ENCODE peak calls at places on chromosomes 2 and 18, in seven cellular contexts. U is GM12892, L is K562, A is GM12878, C is SK-N-SH, O is H1, M is HepG2. D is an unnamed sample.
A peak's percentile ranks its signal among the peaks of the same experiment; 100 is the strongest.

GRCh38 chr2:131105950-131106801 is 1.0 kb downstream of the PLEKHB2 start:
- DNase-seq in M (peak; percentile 84), U (no peak), A (peak; percentile 16), O (no peak), L (peak; percentile 41), C (peak; percentile 27), D (no peak)

GRCh38 chr18:47591429-47591828 is 339.0 kb downstream of the SMAD2 start:
- DNase-seq in U (no peak), L (no peak), C (no peak), A (no peak), M (no peak), O (no peak), D (no peak)

GRCh38 chr2:236167297-236168109 is 683 bp downstream of the GBX2 start:
- DNase-seq in C (peak; percentile 72), M (no peak), A (no peak), L (peak; percentile 58), U (no peak), O (no peak), D (no peak)

GRCh38 chr2:64537991-64538390 is 13.9 kb downstream of the AFTPH start:
- DNase-seq in C (no peak), A (no peak), U (no peak), O (no peak), M (no peak), L (no peak), D (no peak)

GRCh38 chr2:183123959-183124221 is 353 bp upstream of the NUP35 start:
- DNase-seq in M (no peak), C (no peak), O (no peak), A (no peak), U (no peak), L (no peak), D (peak; percentile 8)

GRCh38 chr2:226796840-226797288 is 2.8 kb downstream of the IRS1 start:
- DNase-seq in A (no peak), M (no peak), C (peak; percentile 54), U (no peak), L (no peak), O (no peak), D (no peak)

GRCh38 chr2:140892429-140892828 is 1238.4 kb downstream of the LRP1B start:
- DNase-seq in M (no peak), L (no peak), O (no peak), C (no peak), U (no peak), A (no peak), D (no peak)

GRCh38 chr2:27221166-27221565 is 4.0 kb downstream of the CAD start:
- DNase-seq in L (no peak), U (no peak), A (no peak), M (no peak), C (no peak), O (no peak), D (no peak)

GRCh38 chr2:237253046-237253723 is 160.8 kb downstream of the COL6A3 start:
- DNase-seq in M (no peak), U (no peak), O (no peak), L (no peak), A (no peak), C (no peak), D (no peak)

GRCh38 chr2:85161626-85161960 is 28.4 kb downstream of the TCF7L1 start:
- DNase-seq in L (no peak), U (no peak), M (no peak), A (no peak), O (no peak), C (no peak), D (no peak)

GRCh38 chr2:100046961-100047950 is 95.1 kb downstream of the AFF3 start:
- DNase-seq in A (no peak), U (no peak), O (no peak), C (no peak), L (no peak), M (no peak), D (no peak)

GRCh38 chr2:42200534-42201227 is 31.5 kb downstream of the EML4 start:
- DNase-seq in O (no peak), U (no peak), L (no peak), M (no peak), A (no peak), C (no peak), D (no peak)

GRCh38 chr2:120794716-120795115 is 59.0 kb downstream of the GLI2 start:
- DNase-seq in O (no peak), A (no peak), L (no peak), U (no peak), M (no peak), C (no peak), D (no peak)

GRCh38 chr2:33011941-33012340 is 65.2 kb downstream of the LTBP1 start:
- DNase-seq in L (no peak), A (no peak), C (no peak), U (no peak), M (no peak), O (no peak), D (no peak)

GRCh38 chr2:239326831-239327535 is 73.8 kb downstream of the HDAC4 start:
- DNase-seq in O (no peak), M (no peak), A (no peak), L (no peak), C (no peak), U (no peak), D (no peak)

GRCh38 chr18:76450912-76451421 is 44.1 kb downstream of the ZNF516 start:
- DNase-seq in U (no peak), O (no peak), L (no peak), M (no peak), C (peak; percentile 91), A (peak; percentile 37), D (no peak)

GRCh38 chr18:55781481-55781957 is 193.5 kb upstream of the TCF4 start:
- DNase-seq in C (peak; percentile 74), M (no peak), A (no peak), U (no peak), L (no peak), O (no peak), D (no peak)

GRCh38 chr2:69469375-69469774 is 32.1 kb upstream of the NFU1 start:
- DNase-seq in U (no peak), O (no peak), M (no peak), C (no peak), L (no peak), A (no peak), D (no peak)

GRCh38 chr2:54455584-54456525 is at the start of gene SPTBN1:
- DNase-seq in M (peak; percentile 87), C (peak; percentile 97), U (peak; percentile 27), L (peak; percentile 59), O (peak; percentile 70), A (no peak), D (peak; percentile 41)

GRCh38 chr2:217611626-217612127 is 391.1 kb downstream of the TNS1 start:
- DNase-seq in O (no peak), L (no peak), C (no peak), U (no peak), M (no peak), A (no peak), D (no peak)

GRCh38 chr2:23545811-23546210 is 160.8 kb downstream of the KLHL29 start:
- DNase-seq in L (no peak), A (no peak), M (no peak), O (no peak), U (no peak), C (peak; percentile 88), D (no peak)

GRCh38 chr2:144152817-144153271 is 367.1 kb downstream of the ZEB2 start:
- DNase-seq in L (no peak), U (no peak), C (no peak), M (no peak), A (no peak), O (no peak), D (no peak)

GRCh38 chr18:12769644-12770440 is 67.0 kb downstream of the PSMG2 start:
- DNase-seq in C (no peak), L (no peak), M (no peak), O (no peak), A (no peak), U (no peak), D (no peak)

GRCh38 chr2:165471349-165471975 is 2.0 kb downstream of the CSRNP3 start:
- DNase-seq in U (no peak), O (no peak), A (no peak), M (no peak), C (peak; percentile 15), L (no peak), D (no peak)

GRCh38 chr18:76495435-76496199 is 575 bp upstream of the ZNF516 start:
- DNase-seq in M (peak; percentile 65), C (peak; percentile 59), L (no peak), O (no peak), A (no peak), U (no peak), D (no peak)

DNA sequence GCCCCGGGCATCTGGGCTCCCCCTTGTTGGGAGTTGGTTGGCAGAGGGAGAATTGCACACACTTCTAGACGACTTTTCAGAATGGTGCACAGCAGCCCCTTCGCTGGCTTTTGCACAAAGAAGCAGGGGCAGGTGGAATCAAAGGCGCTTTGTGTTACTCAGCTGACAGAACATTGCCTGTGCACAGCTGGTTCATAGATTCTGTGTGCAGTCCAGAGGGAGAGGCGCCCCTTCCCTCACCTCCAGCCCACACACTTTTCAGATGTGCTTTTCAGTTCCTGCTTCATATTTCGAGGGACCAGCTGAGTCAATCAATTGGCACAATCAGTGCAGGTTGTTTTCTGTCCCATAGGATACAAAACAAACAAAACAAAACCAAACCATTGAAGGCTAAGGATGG is 348.4 kb upstream of the RAB12 start:
- DNase-seq in O (no peak), C (no peak), A (no peak), L (no peak), M (no peak), U (no peak), D (no peak)
- TF ChIP-seq TAF1 in O (no peak), C (no peak), A (no peak), L (no peak), M (no peak), U (no peak), D (no peak)

DNA sequence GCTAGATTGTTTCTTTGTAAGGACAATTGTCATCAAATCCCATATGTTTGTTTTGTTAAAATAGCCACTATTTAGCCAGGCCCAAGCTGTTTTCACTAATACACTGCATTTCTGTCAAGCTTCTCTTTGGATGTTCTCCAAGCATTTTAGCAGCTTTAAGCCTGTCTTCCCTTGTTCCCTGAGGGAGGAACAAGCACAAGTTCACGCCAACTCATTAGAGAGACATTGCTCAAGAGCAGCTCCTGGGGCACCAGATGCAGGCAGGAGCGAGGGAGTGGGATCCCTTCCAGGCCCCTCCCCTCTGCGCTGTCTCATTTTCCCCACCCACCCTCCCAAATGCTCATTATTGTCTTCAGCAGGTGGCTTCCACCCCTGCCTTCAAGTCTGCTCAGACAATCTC is 32.6 kb upstream of the PPP3R1 start:
- DNase-seq in C (peak; percentile 17), L (no peak), O (no peak), A (no peak), M (no peak), U (no peak), D (no peak)
- TF ChIP-seq TAF1 in C (no peak), L (no peak), O (no peak), A (no peak), M (no peak), U (no peak), D (no peak)

GRCh38 chr2:153819501-153819900 is 52.2 kb upstream of the GALNT13 start:
- DNase-seq in M (no peak), O (no peak), U (no peak), L (no peak), A (no peak), C (no peak), D (no peak)
- TF ChIP-seq TAF1 in M (no peak), O (no peak), U (no peak), L (no peak), A (no peak), C (no peak), D (no peak)

GRCh38 chr2:209958016-209958415 is 44.4 kb upstream of the RPE start:
- DNase-seq in C (no peak), O (no peak), U (no peak), L (no peak), M (no peak), A (no peak), D (no peak)
- TF ChIP-seq TAF1 in C (no peak), O (no peak), U (no peak), L (no peak), M (no peak), A (no peak), D (no peak)

GRCh38 chr2:72822794-72823193 is 3.0 kb downstream of the EXOC6B start:
- DNase-seq in C (no peak), A (no peak), O (no peak), L (no peak), U (no peak), M (no peak), D (no peak)
- TF ChIP-seq TAF1 in C (no peak), A (no peak), O (no peak), L (no peak), U (no peak), M (no peak), D (no peak)